ENCODE peak calls at places on chromosomes 11 and 22, in five cellular contexts. S is neuronal stem cell, O is H1, E is H9, U is mesenchymal stem cell. R is an unnamed sample.

GRCh38 chr11:63612181-63612580 is 2.1 kb downstream of the PLAAT3 start:
- DNase-seq in S (no peak), O (no peak), E (no peak), U (no peak), R (no peak)

GRCh38 chr22:39453765-39454378 is 2.9 kb upstream of the MGAT3 start:
- DNase-seq in S (no peak), O (no peak), E (no peak), U (peak; percentile 24), R (peak; percentile 65)

GRCh38 chr11:130407978-130408377 is 20.4 kb downstream of the ADAMTS8 start:
- DNase-seq in S (no peak), O (no peak), E (no peak), U (peak; percentile 72), R (no peak)

GRCh38 chr22:39240841-39241631 is 3.7 kb downstream of the PDGFB start:
- DNase-seq in S (no peak), O (no peak), E (no peak), U (peak; percentile 79), R (peak; percentile 92)

GRCh38 chr22:44211256-44211945 is 30.7 kb downstream of the PARVG start:
- DNase-seq in S (no peak), O (no peak), E (peak; percentile 11), U (no peak), R (no peak)

GRCh38 chr11:1381793-1382425 is 7.8 kb upstream of the BRSK2 start:
- DNase-seq in S (no peak), O (no peak), E (no peak), U (no peak), R (no peak)

GRCh38 chr22:31080164-31080847 is 812 bp upstream of the SMTN start:
- DNase-seq in S (no peak), O (no peak), E (no peak), U (no peak), R (peak; percentile 12)

GRCh38 chr11:128290106-128290840 is 297.1 kb downstream of the ETS1 start:
- DNase-seq in S (peak; percentile 56), O (no peak), E (peak; percentile 54), U (peak; percentile 94), R (peak; percentile 81)

GRCh38 chr11:126282361-126282741 is 542 bp upstream of the TIRAP start:
- DNase-seq in S (no peak), O (no peak), E (peak; percentile 59), U (peak; percentile 38), R (no peak)

GRCh38 chr11:59574467-59574866 is 41.1 kb downstream of the OSBP start:
- DNase-seq in S (no peak), O (no peak), E (no peak), U (peak; percentile 74), R (no peak)

GRCh38 chr22:20192972-20193760 is 42.3 kb upstream of the CCDC188 start:
- DNase-seq in S (no peak), O (no peak), E (no peak), U (no peak), R (no peak)

GRCh38 chr22:50085211-50085999 is at the start of gene MLC1:
- DNase-seq in S (no peak), O (no peak), E (no peak), U (no peak), R (no peak)

GRCh38 chr11:8699903-8700302 is 17.3 kb downstream of the RPL27A start:
- DNase-seq in S (no peak), O (no peak), E (peak; percentile 79), U (peak; percentile 35), R (no peak)
- H2BK12ac ChIP-seq in S (no peak overlapping the region), O (peak overlapping the region; percentile 97), E (no peak overlapping the region), U (peak overlapping the region; percentile 4), R (peak overlapping the region; percentile 2)

DNA sequence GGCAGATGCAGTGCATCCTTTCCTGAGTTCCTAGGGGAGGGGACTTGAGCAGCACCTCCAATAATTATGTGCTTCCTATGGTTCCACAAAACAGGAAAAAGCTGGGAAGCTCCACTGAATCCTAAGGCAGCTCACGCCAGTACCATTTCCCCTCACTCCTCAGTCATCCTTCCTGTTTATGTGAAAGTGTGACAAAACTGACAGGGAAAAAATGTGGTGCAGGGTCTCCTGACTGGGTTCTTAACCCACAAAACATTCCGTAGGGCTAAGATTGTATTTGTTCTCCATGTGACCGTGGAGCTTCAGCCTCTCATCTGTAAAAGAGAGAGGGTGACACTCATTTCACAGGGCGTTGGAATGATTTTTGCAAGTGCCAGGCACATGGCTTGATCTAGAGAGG is 12.2 kb upstream of the LYVE1 start:
- DNase-seq in S (no peak), O (no peak), E (no peak), U (peak; percentile 81), R (no peak)
- H4K91ac ChIP-seq in S (no peak overlapping the region), O (no peak overlapping the region), E (no peak overlapping the region), U (no peak overlapping the region), R (no peak overlapping the region)

DNA sequence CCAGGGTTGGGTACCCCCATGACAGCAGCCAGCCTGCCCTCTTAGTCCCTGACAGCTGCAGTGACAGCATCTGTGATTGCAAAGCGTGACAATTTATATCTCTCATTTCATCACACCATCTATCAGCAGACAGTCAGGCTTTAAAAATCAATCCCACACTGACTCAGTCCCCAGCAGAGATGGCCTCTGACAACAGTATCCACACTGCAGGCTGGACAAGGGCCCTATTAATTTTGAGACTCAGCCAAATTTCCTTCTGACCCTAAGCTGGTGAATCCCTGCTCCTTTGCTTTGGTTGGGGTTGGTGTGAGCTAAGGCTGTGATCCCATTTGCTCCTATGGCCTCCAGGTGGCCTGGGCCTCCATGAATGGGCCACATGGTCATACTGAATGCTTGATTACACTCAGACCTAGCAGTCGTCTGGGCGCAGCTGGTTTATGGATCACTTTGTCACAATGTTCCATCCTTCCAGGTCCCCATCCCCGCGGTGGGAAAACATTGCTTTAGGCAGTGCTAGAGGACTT is 68.1 kb upstream of the B3GAT1 start:
- DNase-seq in S (no peak), O (no peak), E (peak; percentile 8), U (no peak), R (peak; percentile 22)
- H2BK12ac ChIP-seq in S (no peak overlapping the region), O (peak overlapping the region; percentile 11), E (no peak overlapping the region), U (no peak overlapping the region), R (no peak overlapping the region)

GRCh38 chr11:29310016-29310415 is 706.8 kb downstream of the KCNA4 start:
- DNase-seq in S (no peak), O (no peak), E (no peak), U (peak; percentile 54), R (peak; percentile 20)
- H4K91ac ChIP-seq in S (no peak overlapping the region), O (no peak overlapping the region), E (no peak overlapping the region), U (no peak overlapping the region), R (no peak overlapping the region)

DNA sequence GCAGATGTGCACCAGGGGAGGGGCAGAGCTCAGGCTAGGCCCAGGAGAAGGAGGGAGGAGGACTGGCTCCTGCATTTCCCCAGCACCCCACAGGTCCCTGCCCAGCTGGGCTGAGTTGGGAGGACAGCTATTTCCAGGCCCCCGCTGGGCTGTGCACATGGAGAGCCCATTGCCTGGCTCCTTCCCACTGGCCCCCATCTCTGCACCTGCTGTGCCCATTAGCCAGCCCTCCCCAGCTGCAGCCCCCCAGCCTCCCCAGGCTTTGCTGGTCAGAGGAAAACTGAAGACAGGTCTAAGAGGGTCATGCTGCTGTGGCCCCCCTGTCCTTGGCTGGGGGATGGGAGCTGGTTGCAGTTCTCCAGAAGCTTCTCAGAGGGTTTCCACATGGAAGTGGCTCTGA is 81.8 kb upstream of the SHANK2 start:
- DNase-seq in S (no peak), O (no peak), E (peak; percentile 8), U (no peak), R (no peak)
- H2BK12ac ChIP-seq in S (no peak overlapping the region), O (no peak overlapping the region), E (no peak overlapping the region), U (no peak overlapping the region), R (no peak overlapping the region)

DNA sequence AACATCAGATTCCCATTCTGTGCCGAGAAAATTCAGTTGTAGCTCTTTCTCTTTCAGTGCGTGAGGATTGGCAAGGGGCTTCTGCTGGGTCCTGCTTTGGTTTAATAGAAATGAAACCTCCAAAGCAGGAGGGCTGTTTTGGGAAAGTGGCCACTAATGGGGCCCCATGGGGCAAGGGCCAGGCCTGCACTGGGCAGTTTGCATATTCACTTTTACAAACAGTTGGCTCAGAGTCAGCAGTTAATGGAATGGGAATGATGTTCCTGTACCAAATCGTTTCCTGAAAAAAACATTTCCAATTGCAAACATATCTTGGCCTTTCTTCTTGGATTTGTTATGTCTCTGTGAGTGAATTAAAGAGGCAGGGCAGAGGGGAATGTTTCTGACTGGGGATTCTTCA is 92.1 kb downstream of the PARVA start:
- DNase-seq in S (no peak), O (no peak), E (no peak), U (no peak), R (no peak)
- H4K91ac ChIP-seq in S (no peak overlapping the region), O (no peak overlapping the region), E (no peak overlapping the region), U (no peak overlapping the region), R (no peak overlapping the region)

GRCh38 chr22:48453751-48454485 is 1373.8 kb downstream of the BRD1 start:
- DNase-seq in S (no peak), O (no peak), E (no peak), U (no peak), R (no peak)
- H2BK12ac ChIP-seq in S (no peak overlapping the region), O (no peak overlapping the region), E (no peak overlapping the region), U (no peak overlapping the region), R (no peak overlapping the region)

GRCh38 chr11:13705710-13706109 is 37.2 kb downstream of the FAR1 start:
- DNase-seq in S (no peak), O (no peak), E (no peak), U (no peak), R (no peak)
- H4K91ac ChIP-seq in S (no peak overlapping the region), O (no peak overlapping the region), E (no peak overlapping the region), U (no peak overlapping the region), R (no peak overlapping the region)

GRCh38 chr11:72738199-72739141 is 13.7 kb downstream of the ARAP1 start:
- DNase-seq in S (no peak), O (no peak), E (no peak), U (peak; percentile 67), R (peak; percentile 64)
- H2BK12ac ChIP-seq in S (no peak overlapping the region), O (no peak overlapping the region), E (no peak overlapping the region), U (peak overlapping the region; percentile 90), R (no peak overlapping the region)

GRCh38 chr22:37965940-37966664 is 12.6 kb downstream of the POLR2F start:
- DNase-seq in S (no peak), O (no peak), E (no peak), U (no peak), R (no peak)
- H4K91ac ChIP-seq in S (no peak overlapping the region), O (no peak overlapping the region), E (no peak overlapping the region), U (no peak overlapping the region), R (peak overlapping the region; percentile 82)